ENCODE peak calls at places on chromosomes 5 and 9, in ten cellular contexts. D is ovary; N is adrenal gland; U is hepatocyte; S is mammary epithelial cell; A is naive thymus-derived CD4-positive, alpha-beta T cell; O is right cardiac atrium; Y is PC-3; L is heart left ventricle; E is mucosa of descending colon. X is an unnamed sample.

GRCh38 chr5:4540375-4541173 is 599.6 kb upstream of the ADAMTS16 start:
- DNase-seq in D (no peak), N (no peak), U (no peak), S (peak; percentile 39), A (no peak), O (no peak), Y (no peak), L (no peak), E (no peak), X (no peak)

GRCh38 chr9:7298123-7298522 is 501.5 kb downstream of the DMAC1 start:
- DNase-seq in D (no peak), N (no peak), U (no peak), S (no peak), A (no peak), O (no peak), Y (no peak), L (no peak), E (no peak), X (no peak)

GRCh38 chr5:112822456-112822855 is 38.6 kb upstream of the SRP19 start:
- DNase-seq in D (no peak), N (no peak), U (no peak), S (no peak), A (no peak), O (no peak), Y (no peak), L (no peak), E (no peak), X (no peak)

GRCh38 chr9:125785187-125785840 is 38.1 kb downstream of the PBX3 start:
- DNase-seq in D (no peak), N (no peak), U (no peak), S (no peak), A (no peak), O (no peak), Y (no peak), L (no peak), E (no peak), X (no peak)

GRCh38 chr9:72665421-72665820 is 144.0 kb downstream of the TMC1 start:
- DNase-seq in D (no peak), N (no peak), U (peak; percentile 27), S (peak; percentile 77), A (no peak), O (no peak), Y (peak; percentile 19), L (no peak), E (no peak), X (no peak)

GRCh38 chr5:103519550-103519949 is 43.0 kb downstream of the NUDT12 start:
- DNase-seq in D (no peak), N (no peak), U (peak; percentile 19), S (no peak), A (no peak), O (no peak), Y (peak; percentile 73), L (no peak), E (no peak), X (no peak)

GRCh38 chr9:95511952-95512750 is 4.6 kb downstream of the PTCH1 start:
- DNase-seq in D (no peak), N (no peak), U (peak; percentile 46), S (no peak), A (no peak), O (no peak), Y (peak; percentile 31), L (no peak), E (no peak), X (no peak)

GRCh38 chr9:100216178-100216787 is 117.2 kb downstream of the INVS start:
- DNase-seq in D (no peak), N (peak; percentile 58), U (peak; percentile 56), S (peak; percentile 43), A (peak; percentile 17), O (peak; percentile 29), Y (peak; percentile 67), L (no peak), E (no peak), X (peak; percentile 54)

GRCh38 chr5:1134478-1134877 is 22.6 kb upstream of the SLC12A7 start:
- DNase-seq in D (no peak), N (peak; percentile 26), U (no peak), S (no peak), A (no peak), O (no peak), Y (peak; percentile 7), L (no peak), E (no peak), X (no peak)

GRCh38 chr5:1132570-1132969 is 20.7 kb upstream of the SLC12A7 start:
- DNase-seq in D (no peak), N (no peak), U (no peak), S (no peak), A (no peak), O (no peak), Y (no peak), L (no peak), E (no peak), X (no peak)

GRCh38 chr5:1131726-1132125 is 19.9 kb upstream of the SLC12A7 start:
- DNase-seq in D (no peak), N (no peak), U (no peak), S (no peak), A (no peak), O (no peak), Y (no peak), L (no peak), E (no peak), X (no peak)

GRCh38 chr5:1133108-1133507 is 21.2 kb upstream of the SLC12A7 start:
- DNase-seq in D (no peak), N (no peak), U (no peak), S (no peak), A (no peak), O (no peak), Y (no peak), L (no peak), E (no peak), X (no peak)

DNA sequence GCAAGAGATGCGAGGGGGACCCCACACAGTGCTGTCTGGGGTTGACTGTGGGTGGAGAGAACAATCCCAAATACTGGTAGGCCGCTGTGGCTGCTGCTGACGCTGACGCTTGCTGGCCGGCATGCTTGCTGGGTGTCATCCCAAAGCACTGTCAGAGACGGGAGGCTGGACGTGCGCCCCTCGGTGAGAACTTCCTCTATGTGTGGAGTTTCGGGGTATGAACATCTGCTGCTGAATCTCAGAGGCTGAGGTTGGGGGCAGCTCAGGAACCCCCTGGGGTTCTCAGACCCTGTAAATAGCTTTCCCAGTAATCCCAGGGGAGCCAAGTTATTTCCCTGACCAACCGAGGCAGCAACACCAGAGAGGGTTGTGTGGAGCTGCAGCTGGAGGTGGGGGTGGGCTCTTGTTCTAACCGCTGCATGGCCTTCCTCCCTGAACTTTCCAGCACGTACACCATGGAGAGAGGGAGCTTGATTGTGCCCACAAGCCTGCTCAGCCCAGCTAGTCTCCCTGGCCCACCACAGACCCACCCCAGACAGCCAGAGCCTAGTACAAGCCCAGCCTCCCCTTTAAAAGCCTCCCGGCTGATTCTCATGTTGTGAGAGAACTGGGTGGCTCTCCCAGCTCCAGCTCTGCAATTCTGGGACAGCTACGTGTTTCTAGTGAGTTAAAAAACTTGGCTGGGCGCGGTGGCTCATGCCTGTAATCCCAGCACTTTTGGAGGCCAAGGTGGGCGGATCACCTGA is 21.8 kb upstream of the SLC12A7 start:
- DNase-seq in D (no peak), N (no peak), U (no peak), S (no peak), A (no peak), O (no peak), Y (no peak), L (no peak), E (no peak), X (peak; percentile 48)
- H3K4me1 ChIP-seq in D (no peaks in the 10 kb centered on the region), N (no peaks in the 10 kb centered on the region), U (peaks cover 8% of the 10 kb centered on the region), S (no peaks in the 10 kb centered on the region), A (no peaks in the 10 kb centered on the region), O (peaks cover 4% of the 10 kb centered on the region), Y (peaks cover 26% of the 10 kb centered on the region), L (peaks cover 20% of the 10 kb centered on the region), E (peaks cover 27% of the 10 kb centered on the region), X (peaks cover 48% of the 10 kb centered on the region)

GRCh38 chr5:60703944-60704343 is 4.0 kb upstream of the DEPDC1B start:
- DNase-seq in D (no peak), N (no peak), U (no peak), S (no peak), A (no peak), O (no peak), Y (peak; percentile 80), L (no peak), E (no peak), X (no peak)
- H3K4me1 ChIP-seq in D (peaks cover 1% of the 10 kb centered on the region), N (no peaks in the 10 kb centered on the region), U (peaks cover under 1% of the 10 kb centered on the region), S (peaks cover 16% of the 10 kb centered on the region), A (no peaks in the 10 kb centered on the region), O (no peaks in the 10 kb centered on the region), Y (peaks cover 27% of the 10 kb centered on the region), L (no peaks in the 10 kb centered on the region), E (peaks cover 8% of the 10 kb centered on the region), X (peaks cover 11% of the 10 kb centered on the region)

GRCh38 chr5:146751054-146751453 is 127.5 kb downstream of the PPP2R2B start:
- DNase-seq in D (no peak), N (no peak), U (no peak), S (no peak), A (no peak), O (no peak), Y (peak; percentile 74), L (no peak), E (no peak), X (no peak)
- H3K4me1 ChIP-seq in D (no peaks in the 10 kb centered on the region), N (peaks cover 2% of the 10 kb centered on the region), U (no peaks in the 10 kb centered on the region), S (no peaks in the 10 kb centered on the region), A (peaks cover 55% of the 10 kb centered on the region), O (no peaks in the 10 kb centered on the region), Y (peaks cover 11% of the 10 kb centered on the region), L (no peaks in the 10 kb centered on the region), E (no peaks in the 10 kb centered on the region), X (no peaks in the 10 kb centered on the region)

GRCh38 chr5:88839238-88839637 is 43.7 kb downstream of the MEF2C start:
- DNase-seq in D (no peak), N (no peak), U (no peak), S (no peak), A (no peak), O (no peak), Y (no peak), L (no peak), E (no peak), X (no peak)

GRCh38 chr5:88840497-88840896 is 42.5 kb downstream of the MEF2C start:
- DNase-seq in D (no peak), N (no peak), U (no peak), S (no peak), A (no peak), O (no peak), Y (no peak), L (no peak), E (no peak), X (no peak)

GRCh38 chr5:88837222-88837621 is 45.8 kb downstream of the MEF2C start:
- DNase-seq in D (no peak), N (no peak), U (no peak), S (no peak), A (no peak), O (no peak), Y (no peak), L (no peak), E (no peak), X (no peak)

GRCh38 chr5:88837817-88838216 is 45.2 kb downstream of the MEF2C start:
- DNase-seq in D (no peak), N (no peak), U (no peak), S (no peak), A (no peak), O (no peak), Y (no peak), L (no peak), E (no peak), X (no peak)

DNA sequence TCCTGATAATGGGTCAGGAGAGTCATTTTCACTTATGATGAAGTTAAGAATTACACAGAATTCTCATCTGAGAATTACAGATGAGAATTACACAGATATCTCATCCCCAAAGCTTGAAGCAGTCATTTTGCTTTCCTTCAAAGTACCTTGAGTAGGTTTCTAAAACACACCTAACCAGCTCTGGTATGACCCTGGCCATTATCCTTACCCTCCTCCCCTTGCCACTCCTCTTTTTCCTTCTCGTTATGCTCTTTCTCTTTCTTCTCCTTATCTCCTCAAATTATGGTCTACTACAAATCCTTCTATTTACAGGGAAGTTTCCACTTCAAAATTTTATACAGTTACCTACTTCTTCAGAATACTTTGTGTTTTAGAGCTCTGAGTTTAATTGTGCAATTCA is 44.5 kb downstream of the MEF2C start:
- DNase-seq in D (no peak), N (no peak), U (no peak), S (no peak), A (no peak), O (no peak), Y (no peak), L (no peak), E (no peak), X (no peak)
- H3K4me1 ChIP-seq in D (peaks cover 11% of the 10 kb centered on the region), N (peaks cover 38% of the 10 kb centered on the region), U (no peaks in the 10 kb centered on the region), S (no peaks in the 10 kb centered on the region), A (no peaks in the 10 kb centered on the region), O (peaks cover 5% of the 10 kb centered on the region), Y (no peaks in the 10 kb centered on the region), L (peaks cover 28% of the 10 kb centered on the region), E (no peaks in the 10 kb centered on the region), X (peaks cover 69% of the 10 kb centered on the region)

X was measured in heart right ventricle.